ENCODE peak calls at places on chromosomes 13 and 19, in six cellular contexts. Y is activated naive CD4-positive, alpha-beta T cell treated with Interleukin-2 at 50 U/mL for 16 hours; D is activated T-cell treated with anti-CD3 and anti-CD28 coated beads for 1 hour; I is ELF-1; B is hepatic stellate cell; W is endothelial cell. Q is an unnamed sample.

GRCh38 chr13:23797276-23797903 is 91.8 kb downstream of the MIPEP start:
- DNase-seq in I (no peak), B (no peak), Y (peak), W (no peak), D (no peak), Q (peak)

GRCh38 chr19:49403404-49404187 is 15.5 kb downstream of the KASH5 start:
- DNase-seq in B (no peak), W (no peak), I (peak), Y (no peak), D (no peak), Q (no peak)

GRCh38 chr13:106432636-106433035 is 102.8 kb downstream of the EFNB2 start:
- DNase-seq in B (no peak), I (peak), W (no peak), Y (no peak), D (no peak), Q (no peak)

GRCh38 chr13:40149611-40150283 is 494.3 kb downstream of the COG6 start:
- DNase-seq in B (peak), Y (no peak), W (no peak), D (no peak), I (no peak), Q (no peak)

GRCh38 chr19:58562126-58563033 is 4.0 kb upstream of the UBE2M start:
- DNase-seq in I (peak), Y (peak), B (no peak), D (no peak), W (peak), Q (no peak)

GRCh38 chr13:20814224-20814910 is 40.6 kb upstream of the EEF1AKMT1 start:
- DNase-seq in I (no peak), D (no peak), Y (no peak), B (peak), W (no peak), Q (peak)

GRCh38 chr19:3642987-3643386 is 16.4 kb upstream of the CACTIN start:
- DNase-seq in B (no peak), Y (peak), W (peak), D (no peak), I (peak), Q (no peak)

GRCh38 chr13:37136187-37136586 is 30.7 kb upstream of the CSNK1A1L start:
- DNase-seq in W (no peak), B (no peak), I (no peak), D (no peak), Y (no peak), Q (no peak)

GRCh38 chr13:21541271-21541670 is 62.7 kb downstream of the MICU2 start:
- DNase-seq in B (no peak), Y (no peak), W (no peak), D (no peak), I (no peak), Q (no peak)

GRCh38 chr13:71864094-71864980 is 2.7 kb downstream of the DACH1 start:
- DNase-seq in Y (no peak), B (no peak), W (peak), I (peak), D (no peak), Q (peak)

GRCh38 chr19:17327654-17328516 is 6.8 kb downstream of the ANO8 start:
- DNase-seq in D (peak), W (peak), Y (peak), B (no peak), I (peak), Q (no peak)

GRCh38 chr13:69234171-69234570 is 873.5 kb upstream of the ATXN8OS start:
- DNase-seq in Y (no peak), B (no peak), I (no peak), W (no peak), D (no peak), Q (no peak)

GRCh38 chr19:13091400-13092161 is 11.1 kb downstream of the LYL1 start:
- DNase-seq in W (no peak), B (peak), I (peak), D (no peak), Y (no peak), Q (no peak)

GRCh38 chr19:22945560-22945959 is 57.4 kb downstream of the ZNF728 start:
- DNase-seq in I (peak), B (no peak), W (no peak), Y (no peak), D (no peak), Q (no peak)

GRCh38 chr13:74465279-74465678 is 331.1 kb upstream of the KLF12 start:
- DNase-seq in I (peak), W (no peak), D (no peak), B (no peak), Y (no peak), Q (no peak)

GRCh38 chr19:23203841-23204344 is 46.3 kb downstream of the ZNF724 start:
- DNase-seq in I (peak), B (no peak), Y (no peak), D (no peak), W (no peak), Q (no peak)